ENCODE peak calls at places on chromosome 6, in nine cellular contexts. Y is Panc1, G is SK-N-SH, R is HepG2, S is A549, F is K562, O is GM23338, Z is GM12878, V is HCT116. T is an unnamed sample.

GRCh38 chr6:10565913-10566312 is 44.8 kb downstream of the GCNT2 start:
- DNase-seq in Y (no peak), G (no peak), R (no peak), S (no peak), F (no peak), O (no peak), Z (no peak), V (no peak), T (no peak)

GRCh38 chr6:4974962-4975361 is 28.9 kb downstream of the RPP40 start:
- DNase-seq in Y (no peak), G (no peak), R (no peak), S (no peak), F (no peak), O (no peak), Z (no peak), V (no peak), T (no peak)

GRCh38 chr6:347951-348859 is 43.3 kb upstream of the IRF4 start:
- DNase-seq in Y (no peak), G (no peak), R (no peak), S (no peak), F (no peak), O (no peak), Z (no peak), V (no peak), T (no peak)

GRCh38 chr6:142566628-142567396 is 265.0 kb downstream of the ADGRG6 start:
- DNase-seq in Y (peak; percentile 53), G (peak; percentile 66), R (peak; percentile 64), S (peak; percentile 38), F (peak; percentile 82), O (peak; percentile 85), Z (peak; percentile 11), V (peak; percentile 66), T (peak; percentile 17)

GRCh38 chr6:113591896-113592827 is 265.0 kb upstream of the MARCKS start:
- DNase-seq in Y (no peak), G (no peak), R (peak; percentile 16), S (no peak), F (no peak), O (peak; percentile 55), Z (no peak), V (no peak), T (no peak)

GRCh38 chr6:149453597-149454340 is 31.0 kb downstream of the ZC3H12D start:
- DNase-seq in Y (no peak), G (no peak), R (no peak), S (no peak), F (no peak), O (no peak), Z (no peak), V (no peak), T (no peak)

GRCh38 chr6:170156448-170157375 is 134.2 kb downstream of the DLL1 start:
- DNase-seq in Y (no peak), G (no peak), R (no peak), S (no peak), F (no peak), O (no peak), Z (no peak), V (no peak), T (no peak)

GRCh38 chr6:161360505-161360904 is 86.6 kb upstream of the AGPAT4 start:
- DNase-seq in Y (no peak), G (no peak), R (no peak), S (no peak), F (no peak), O (no peak), Z (no peak), V (no peak), T (no peak)

GRCh38 chr6:140183881-140184280 is 809.4 kb upstream of the CITED2 start:
- DNase-seq in Y (no peak), G (no peak), R (no peak), S (no peak), F (no peak), O (no peak), Z (no peak), V (no peak), T (no peak)

GRCh38 chr6:88741939-88742338 is 221.5 kb downstream of the RNGTT start:
- DNase-seq in Y (no peak), G (no peak), R (no peak), S (no peak), F (no peak), O (no peak), Z (no peak), V (no peak), T (no peak)

GRCh38 chr6:52574709-52575489 is 2.0 kb downstream of the TRAM2 start:
- DNase-seq in Y (no peak), G (no peak), R (no peak), S (no peak), F (peak; percentile 52), O (no peak), Z (peak; percentile 36), V (no peak), T (peak; percentile 77)

GRCh38 chr6:26366504-26366903 is 1.5 kb downstream of the BTN3A2 start:
- DNase-seq in Y (no peak), G (peak; percentile 46), R (no peak), S (no peak), F (no peak), O (no peak), Z (no peak), V (no peak), T (peak; percentile 44)
- TF ChIP-seq REST in Y (no peak), G (no peak), R (no peak), S (no peak), F (no peak), O (no peak), Z (no peak), V (no peak), T (no peak)

GRCh38 chr6:117469356-117469755 is 13.1 kb upstream of the DCBLD1 start:
- DNase-seq in Y (no peak), G (no peak), R (no peak), S (no peak), F (no peak), O (no peak), Z (no peak), V (no peak), T (peak; percentile 73)
- TF ChIP-seq REST in Y (no peak), G (no peak), R (no peak), S (no peak), F (no peak), O (no peak), Z (no peak), V (no peak), T (no peak)

GRCh38 chr6:155314773-155315515 is 660 bp upstream of the TFB1M start:
- DNase-seq in Y (peak; percentile 87), G (peak; percentile 46), R (peak; percentile 93), S (peak; percentile 25), F (peak; percentile 52), O (no peak), Z (peak; percentile 85), V (peak; percentile 82), T (peak; percentile 69)
- TF ChIP-seq REST in Y (no peak), G (no peak), R (no peak), S (no peak), F (no peak), O (no peak), Z (no peak), V (no peak), T (peak; percentile 68)

GRCh38 chr6:79277109-79277508 is 42.6 kb upstream of the HMGN3 start:
- DNase-seq in Y (no peak), G (no peak), R (no peak), S (no peak), F (no peak), O (no peak), Z (no peak), V (no peak), T (no peak)
- TF ChIP-seq REST in Y (no peak), G (no peak), R (no peak), S (no peak), F (no peak), O (no peak), Z (no peak), V (no peak), T (no peak)

GRCh38 chr6:135212020-135212806 is 31.1 kb downstream of the MYB start:
- DNase-seq in Y (no peak), G (no peak), R (no peak), S (no peak), F (no peak), O (no peak), Z (no peak), V (no peak), T (no peak)
- TF ChIP-seq REST in Y (no peak), G (no peak), R (no peak), S (no peak), F (no peak), O (no peak), Z (no peak), V (no peak), T (no peak)

GRCh38 chr6:35417979-35418661 is 34.0 kb upstream of the FANCE start:
- DNase-seq in Y (no peak), G (peak; percentile 83), R (no peak), S (no peak), F (no peak), O (no peak), Z (no peak), V (no peak), T (peak; percentile 64)
- TF ChIP-seq REST in Y (no peak), G (no peak), R (no peak), S (no peak), F (no peak), O (no peak), Z (no peak), V (no peak), T (no peak)

GRCh38 chr6:84763397-84764331 is 734 bp downstream of the TBX18 start:
- DNase-seq in Y (peak; percentile 12), G (peak; percentile 56), R (no peak), S (peak; percentile 53), F (peak; percentile 73), O (peak; percentile 56), Z (no peak), V (peak; percentile 61), T (no peak)
- TF ChIP-seq REST in Y (no peak), G (no peak), R (no peak), S (no peak), F (peak; percentile 73), O (no peak), Z (no peak), V (no peak), T (no peak)